ENCODE peak calls at places on chromosomes 1 and 21, in seven cellular contexts. W is PC-9; J is GM06990; K is K562; F is astrocyte of the spinal cord; L is CD8-positive, alpha-beta T cell; H is endothelial cell of umbilical vein. N is an unnamed sample.
A peak's percentile ranks its signal among the peaks of the same experiment; 100 is the strongest.

GRCh38 chr21:45698493-45698947 is 55.0 kb downstream of the PCBP3 start:
- DNase-seq in W (no peak), J (no peak), K (no peak), F (peak; percentile 96), L (no peak), H (peak; percentile 14), N (peak; percentile 98)

GRCh38 chr1:112727716-112728115 is 12.6 kb upstream of the PPM1J start:
- DNase-seq in W (no peak), J (no peak), K (peak; percentile 47), F (no peak), L (no peak), H (no peak), N (no peak)

GRCh38 chr21:45372732-45373355 is 32.1 kb upstream of the COL18A1 start:
- DNase-seq in W (peak; percentile 41), J (no peak), K (no peak), F (no peak), L (no peak), H (no peak), N (no peak)

GRCh38 chr1:24954022-24954421 is 23.9 kb upstream of the RUNX3 start:
- DNase-seq in W (no peak), J (no peak), K (no peak), F (no peak), L (peak; percentile 33), H (no peak), N (no peak)

GRCh38 chr1:231666220-231666956 is 39.8 kb downstream of the DISC1 start:
- DNase-seq in W (no peak), J (no peak), K (no peak), F (no peak), L (no peak), H (no peak), N (no peak)

GRCh38 chr1:164602480-164603093 is 43.6 kb downstream of the PBX1 start:
- DNase-seq in W (peak; percentile 65), J (no peak), K (no peak), F (peak; percentile 71), L (no peak), H (peak; percentile 53), N (peak; percentile 44)

GRCh38 chr1:231512147-231512698 is 16.2 kb upstream of the TSNAX start:
- DNase-seq in W (peak; percentile 2), J (no peak), K (no peak), F (peak; percentile 69), L (no peak), H (no peak), N (peak; percentile 32)

GRCh38 chr1:58652351-58653184 is 47.3 kb downstream of the MYSM1 start:
- DNase-seq in W (peak; percentile 62), J (peak; percentile 29), K (peak; percentile 80), F (peak; percentile 80), L (peak; percentile 53), H (peak; percentile 89), N (peak; percentile 91)

GRCh38 chr1:232149302-232150201 is 480.4 kb downstream of the SIPA1L2 start:
- DNase-seq in W (no peak), J (no peak), K (no peak), F (peak; percentile 71), L (no peak), H (peak; percentile 81), N (peak; percentile 31)

GRCh38 chr1:195733826-195734225 is 874.4 kb downstream of the KCNT2 start:
- DNase-seq in W (no peak), J (no peak), K (peak; percentile 38), F (no peak), L (no peak), H (no peak), N (peak; percentile 13)

GRCh38 chr21:43961382-43961909 is 50.7 kb upstream of the TRAPPC10 start:
- DNase-seq in W (no peak), J (no peak), K (no peak), F (no peak), L (no peak), H (no peak), N (no peak)

GRCh38 chr1:165858364-165858823 is 31.0 kb downstream of the UCK2 start:
- DNase-seq in W (no peak), J (no peak), K (no peak), F (no peak), L (no peak), H (no peak), N (no peak)

GRCh38 chr1:81160696-81161095 is 640.0 kb upstream of the ADGRL2 start:
- DNase-seq in W (no peak), J (no peak), K (no peak), F (no peak), L (no peak), H (no peak), N (no peak)

DNA sequence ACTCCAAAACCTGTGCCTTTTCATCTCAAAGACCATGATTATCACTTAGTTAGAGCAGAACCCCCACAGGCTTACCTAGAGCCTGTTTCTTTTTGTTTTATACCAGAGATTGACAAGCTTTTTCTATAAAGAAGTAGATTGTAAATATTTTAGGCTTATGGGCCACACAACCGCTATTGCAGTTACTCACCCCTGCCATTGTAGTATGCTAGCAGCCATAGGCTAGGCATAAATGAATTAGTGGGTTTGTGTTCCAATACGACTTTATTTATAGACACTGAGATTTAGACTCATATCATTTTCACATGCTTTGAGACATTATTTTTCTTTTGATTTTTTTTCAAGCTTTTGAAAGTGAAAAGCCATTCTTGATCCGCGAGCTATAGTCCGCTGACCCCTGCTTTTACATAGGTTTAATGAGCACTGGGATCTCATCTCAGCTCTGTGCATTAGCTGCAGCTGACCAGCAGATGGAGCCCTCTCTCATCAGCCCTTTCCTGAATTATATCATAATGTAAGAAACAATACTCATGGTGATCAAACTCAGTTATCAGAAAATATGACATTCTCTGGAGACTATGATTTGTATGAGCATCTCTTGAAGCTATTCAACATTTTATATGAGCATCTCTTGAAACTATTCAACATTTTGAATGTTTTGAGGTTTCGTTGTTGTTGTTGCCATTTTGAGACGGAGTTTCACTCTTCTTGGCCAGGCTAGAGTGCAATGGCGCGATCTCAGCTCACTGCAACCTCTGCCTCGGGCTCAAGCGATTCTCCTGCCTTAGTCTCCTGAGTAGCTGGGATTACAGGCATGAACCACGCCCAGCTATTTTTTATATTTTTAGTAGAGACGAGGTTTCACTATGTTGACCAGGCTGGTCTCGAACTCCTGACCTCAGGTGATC is 111.9 kb upstream of the L1TD1 start:
- DNase-seq in W (peak; percentile 27), J (no peak), K (peak; percentile 56), F (peak; percentile 62), L (no peak), H (peak; percentile 55), N (peak; percentile 61)
- TF ChIP-seq CTCF in W (peak; percentile 91), J (peak; percentile 96), K (peak; percentile 69), F (peak; percentile 98), L (peak; percentile 87), H (peak; percentile 89), N (peak; percentile 100)

GRCh38 chr1:13513063-13513884 is 529 bp downstream of the LRRC38 start:
- DNase-seq in W (no peak), J (no peak), K (no peak), F (no peak), L (no peak), H (no peak), N (no peak)
- H3K4me3 ChIP-seq in W (no peak overlapping the region), J (no peak overlapping the region), K (no peak overlapping the region), F (no peak overlapping the region), L (no peak overlapping the region), H (no peak overlapping the region), N (no peak overlapping the region)

GRCh38 chr1:20115479-20115878 is 3.9 kb downstream of the PLA2G2D start:
- DNase-seq in W (no peak), J (no peak), K (no peak), F (no peak), L (no peak), H (no peak), N (no peak)
- TF ChIP-seq CTCF in W (no peak), J (peak; percentile 14), K (no peak), F (no peak), L (no peak), H (no peak), N (no peak)

GRCh38 chr1:26701995-26702679 is 6.3 kb downstream of the ARID1A start:
- DNase-seq in W (peak; percentile 44), J (no peak), K (no peak), F (no peak), L (no peak), H (no peak), N (no peak)
- H3K4me3 ChIP-seq in W (peak overlapping the region; percentile 67), J (peak overlapping the region; percentile 88), K (no peak overlapping the region), F (no peak overlapping the region), L (no peak overlapping the region), H (no peak overlapping the region), N (no peak overlapping the region)

GRCh38 chr1:206797534-206798383 is 25.5 kb upstream of the IL10 start:
- DNase-seq in W (no peak), J (no peak), K (peak; percentile 71), F (no peak), L (no peak), H (no peak), N (peak; percentile 19)
- TF ChIP-seq CTCF in W (peak; percentile 57), J (peak; percentile 85), K (peak; percentile 82), F (peak; percentile 68), L (peak; percentile 28), H (peak; percentile 33), N (peak; percentile 47)

GRCh38 chr1:160083968-160084770 is 2.8 kb downstream of the KCNJ9 start:
- DNase-seq in W (no peak), J (peak; percentile 73), K (peak; percentile 51), F (no peak), L (peak; percentile 72), H (peak; percentile 42), N (peak; percentile 34)

GRCh38 chr1:160086162-160086892 is 5.0 kb downstream of the KCNJ9 start:
- DNase-seq in W (no peak), J (no peak), K (no peak), F (no peak), L (no peak), H (no peak), N (no peak)

GRCh38 chr1:160085686-160086089 is 4.3 kb downstream of the KCNJ9 start:
- DNase-seq in W (peak; percentile 72), J (peak; percentile 54), K (peak; percentile 86), F (peak; percentile 70), L (peak; percentile 77), H (peak; percentile 65), N (peak; percentile 75)

GRCh38 chr1:160082926-160083325 is 1.6 kb downstream of the KCNJ9 start:
- DNase-seq in W (no peak), J (no peak), K (no peak), F (no peak), L (no peak), H (no peak), N (no peak)

DNA sequence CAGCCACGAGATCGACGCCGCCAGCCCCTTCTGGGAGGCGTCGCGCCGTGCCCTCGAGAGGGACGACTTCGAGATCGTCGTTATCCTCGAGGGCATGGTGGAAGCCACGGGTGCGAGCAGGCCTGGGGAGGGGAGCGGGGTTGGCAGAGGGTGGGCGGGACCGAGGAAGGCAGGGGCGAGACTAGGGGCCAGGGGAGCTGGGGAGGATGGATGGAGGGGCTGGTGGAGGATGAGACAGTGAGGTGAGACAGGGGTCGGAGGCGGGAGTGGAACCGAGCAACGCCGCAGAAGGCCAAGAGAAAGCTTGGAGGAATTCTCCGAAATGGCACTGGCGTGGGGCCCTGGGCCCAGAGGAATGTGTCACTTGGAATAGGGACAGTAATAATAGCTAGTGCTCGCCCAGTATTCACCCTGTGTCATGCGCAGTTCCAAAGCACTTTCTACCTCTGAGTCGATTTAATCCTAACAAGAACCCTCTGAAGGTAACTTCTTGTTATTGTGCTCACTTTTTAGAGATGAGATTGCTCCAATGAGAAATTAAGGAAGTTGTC is 3.5 kb downstream of the KCNJ9 start:
- DNase-seq in W (no peak), J (no peak), K (no peak), F (no peak), L (no peak), H (no peak), N (no peak)
- H3K4me3 ChIP-seq in W (no peak overlapping the region), J (no peak overlapping the region), K (no peak overlapping the region), F (no peak overlapping the region), L (no peak overlapping the region), H (no peak overlapping the region), N (no peak overlapping the region)